ENCODE peak calls at places on chromosomes 13 and 19, in eight cellular contexts. One of them, this sample, is unnamed.

GRCh38 chr13:108917581-108917980 is 288.2 kb downstream of the MYO16 start:
- DNase-seq in H54: no peak
- DNase-seq in amniotic stem cell: no peak
- DNase-seq in ascending aorta: no peak
- DNase-seq in NCI-H1092: no peak
- DNase-seq in NCI-H345: no peak
- DNase-seq in activated B cell treated with CpG ODN at 0.5 μM for 24 hours: no peak
- DNase-seq in effector CD4-positive, alpha-beta T cell: no peak
- DNase-seq in this sample: no peak

GRCh38 chr19:45472557-45473365 is 5.0 kb downstream of the FOSB start:
- DNase-seq in H54: no peak
- DNase-seq in amniotic stem cell: no peak
- DNase-seq in activated B cell treated with CpG ODN at 0.5 μM for 24 hours: no peak
- DNase-seq in ascending aorta: no peak
- DNase-seq in effector CD4-positive, alpha-beta T cell: peak
- DNase-seq in NCI-H345: no peak
- DNase-seq in NCI-H1092: no peak
- DNase-seq in this sample: no peak

GRCh38 chr13:38686635-38687245 is at the start of gene FREM2:
- DNase-seq in amniotic stem cell: no peak
- DNase-seq in NCI-H345: peak
- DNase-seq in activated B cell treated with CpG ODN at 0.5 μM for 24 hours: no peak
- DNase-seq in H54: no peak
- DNase-seq in ascending aorta: no peak
- DNase-seq in effector CD4-positive, alpha-beta T cell: no peak
- DNase-seq in NCI-H1092: peak
- DNase-seq in this sample: peak

GRCh38 chr13:40613192-40613818 is 53.1 kb downstream of the FOXO1 start:
- DNase-seq in NCI-H345: no peak
- DNase-seq in amniotic stem cell: no peak
- DNase-seq in activated B cell treated with CpG ODN at 0.5 μM for 24 hours: no peak
- DNase-seq in effector CD4-positive, alpha-beta T cell: peak
- DNase-seq in ascending aorta: no peak
- DNase-seq in H54: no peak
- DNase-seq in NCI-H1092: no peak
- DNase-seq in this sample: peak

GRCh38 chr19:53082929-53083328 is 20.3 kb downstream of the ZNF160 start:
- DNase-seq in NCI-H1092: no peak
- DNase-seq in NCI-H345: no peak
- DNase-seq in activated B cell treated with CpG ODN at 0.5 μM for 24 hours: no peak
- DNase-seq in amniotic stem cell: no peak
- DNase-seq in effector CD4-positive, alpha-beta T cell: no peak
- DNase-seq in ascending aorta: no peak
- DNase-seq in H54: no peak
- DNase-seq in this sample: no peak

GRCh38 chr19:1081301-1082164 is 13.6 kb downstream of the POLR2E start:
- DNase-seq in NCI-H345: peak
- DNase-seq in H54: no peak
- DNase-seq in amniotic stem cell: no peak
- DNase-seq in activated B cell treated with CpG ODN at 0.5 μM for 24 hours: no peak
- DNase-seq in NCI-H1092: no peak
- DNase-seq in effector CD4-positive, alpha-beta T cell: no peak
- DNase-seq in ascending aorta: no peak
- DNase-seq in this sample: no peak

GRCh38 chr13:30720470-30720869 is 14.9 kb upstream of the ALOX5AP start:
- DNase-seq in ascending aorta: no peak
- DNase-seq in amniotic stem cell: no peak
- DNase-seq in effector CD4-positive, alpha-beta T cell: no peak
- DNase-seq in activated B cell treated with CpG ODN at 0.5 μM for 24 hours: no peak
- DNase-seq in NCI-H1092: no peak
- DNase-seq in H54: no peak
- DNase-seq in NCI-H345: no peak
- DNase-seq in this sample: no peak

GRCh38 chr13:114260818-114261217 is 20.6 kb upstream of the UPF3A start:
- DNase-seq in NCI-H345: no peak
- DNase-seq in amniotic stem cell: no peak
- DNase-seq in ascending aorta: no peak
- DNase-seq in NCI-H1092: no peak
- DNase-seq in activated B cell treated with CpG ODN at 0.5 μM for 24 hours: no peak
- DNase-seq in effector CD4-positive, alpha-beta T cell: no peak
- DNase-seq in H54: no peak
- DNase-seq in this sample: no peak

GRCh38 chr13:51032831-51033230 is 78.2 kb downstream of the C13orf42 start:
- DNase-seq in amniotic stem cell: no peak
- DNase-seq in activated B cell treated with CpG ODN at 0.5 μM for 24 hours: no peak
- DNase-seq in H54: no peak
- DNase-seq in ascending aorta: no peak
- DNase-seq in NCI-H1092: no peak
- DNase-seq in NCI-H345: no peak
- DNase-seq in effector CD4-positive, alpha-beta T cell: no peak
- DNase-seq in this sample: no peak

GRCh38 chr13:62387642-62388041 is 972.0 kb upstream of the PCDH20 start:
- DNase-seq in effector CD4-positive, alpha-beta T cell: no peak
- DNase-seq in amniotic stem cell: no peak
- DNase-seq in H54: no peak
- DNase-seq in ascending aorta: no peak
- DNase-seq in activated B cell treated with CpG ODN at 0.5 μM for 24 hours: no peak
- DNase-seq in NCI-H1092: no peak
- DNase-seq in NCI-H345: no peak
- DNase-seq in this sample: no peak

This sample was measured in pancreas.